ENCODE peak calls at places on chromosomes 2 and 18, in eight cellular contexts. G, O, E, V, F, T, C and U are unnamed samples. For H3K9me3 and H3K27me3, the result is how much of the 10 kb centered on the place peaks cover.

GRCh38 chr18:67731853-67732252 is 215.3 kb upstream of the DSEL start:
- DNase-seq in G (no peak), O (no peak), E (peak), V (no peak), F (no peak), T (peak), C (no peak), U (no peak)

GRCh38 chr2:23602113-23602512 is 217.1 kb downstream of the KLHL29 start:
- DNase-seq in G (peak), O (no peak), E (peak), V (no peak), F (no peak), T (peak), C (no peak), U (peak)

GRCh38 chr2:211745295-211746097 is 793.1 kb downstream of the ERBB4 start:
- DNase-seq in G (peak), O (peak), E (peak), V (peak), F (no peak), T (peak), C (peak), U (peak)

GRCh38 chr2:218999881-219000568 is 6.8 kb upstream of the CRYBA2 start:
- DNase-seq in G (no peak), O (no peak), E (no peak), V (no peak), F (no peak), T (no peak), C (peak), U (no peak)

GRCh38 chr2:1653137-1653789 is 91.1 kb downstream of the PXDN start:
- DNase-seq in G (peak), O (peak), E (peak), V (peak), F (peak), T (peak), C (no peak), U (peak)

GRCh38 chr18:50454379-50455005 is 79.6 kb downstream of the SKA1 start:
- DNase-seq in G (no peak), O (no peak), E (no peak), V (no peak), F (no peak), T (no peak), C (peak), U (no peak)

GRCh38 chr2:237134321-237134720 is 48.6 kb downstream of the COPS8 start:
- DNase-seq in G (no peak), O (no peak), E (no peak), V (no peak), F (no peak), T (no peak), C (no peak), U (no peak)

GRCh38 chr2:47559079-47559684 is 156.2 kb downstream of the MSH2 start:
- DNase-seq in G (no peak), O (no peak), E (peak), V (no peak), F (no peak), T (peak), C (no peak), U (peak)

GRCh38 chr2:227460079-227460485 is 11.9 kb upstream of the AGFG1 start:
- DNase-seq in G (no peak), O (no peak), E (peak), V (no peak), F (peak), T (peak), C (no peak), U (peak)

GRCh38 chr2:234074751-234075520 is 24.4 kb downstream of the SPP2 start:
- DNase-seq in G (no peak), O (no peak), E (no peak), V (no peak), F (no peak), T (no peak), C (no peak), U (no peak)

GRCh38 chr2:48545244-48545643 is 15.3 kb downstream of the STON1 start:
- DNase-seq in G (no peak), O (no peak), E (no peak), V (no peak), F (no peak), T (no peak), C (no peak), U (no peak)

GRCh38 chr2:176133366-176133765 is 3.9 kb downstream of the HOXD8 start:
- DNase-seq in G (no peak), O (no peak), E (no peak), V (no peak), F (no peak), T (no peak), C (peak), U (no peak)

GRCh38 chr2:37205689-37206341 is 9.5 kb downstream of the CEBPZOS start:
- DNase-seq in G (no peak), O (no peak), E (no peak), V (no peak), F (no peak), T (no peak), C (no peak), U (no peak)
- H3K9me3 ChIP-seq in G (under half), O (under half), E (under half), V (under half), F (under half), T (under half), C (under half), U (under half)

GRCh38 chr2:133718688-133719201 is 150.5 kb upstream of the NCKAP5 start:
- DNase-seq in G (no peak), O (peak), E (peak), V (no peak), F (no peak), T (peak), C (no peak), U (peak)

GRCh38 chr2:133713049-133713580 is 144.9 kb upstream of the NCKAP5 start:
- DNase-seq in G (no peak), O (no peak), E (no peak), V (no peak), F (no peak), T (no peak), C (no peak), U (no peak)

GRCh38 chr2:133712369-133712768 is 144.1 kb upstream of the NCKAP5 start:
- DNase-seq in G (no peak), O (no peak), E (no peak), V (no peak), F (no peak), T (no peak), C (no peak), U (no peak)

GRCh38 chr2:133717497-133717896 is 149.2 kb upstream of the NCKAP5 start:
- DNase-seq in G (no peak), O (no peak), E (no peak), V (peak), F (no peak), T (no peak), C (no peak), U (peak)

GRCh38 chr2:133716166-133716565 is 147.9 kb upstream of the NCKAP5 start:
- DNase-seq in G (no peak), O (no peak), E (no peak), V (peak), F (no peak), T (no peak), C (no peak), U (no peak)
- H3K27me3 ChIP-seq in G (under half), O (under half), E (under half), V (under half), F (under half), T (under half), C (under half), U (under half)

GRCh38 chr2:44134848-44135247 is 33.8 kb upstream of the PPM1B start:
- DNase-seq in G (no peak), O (no peak), E (no peak), V (no peak), F (no peak), T (no peak), C (no peak), U (no peak)
- H3K9me3 ChIP-seq in G (under half), O (under half), E (under half), V (under half), F (under half), T (under half), C (under half), U (under half)

DNA sequence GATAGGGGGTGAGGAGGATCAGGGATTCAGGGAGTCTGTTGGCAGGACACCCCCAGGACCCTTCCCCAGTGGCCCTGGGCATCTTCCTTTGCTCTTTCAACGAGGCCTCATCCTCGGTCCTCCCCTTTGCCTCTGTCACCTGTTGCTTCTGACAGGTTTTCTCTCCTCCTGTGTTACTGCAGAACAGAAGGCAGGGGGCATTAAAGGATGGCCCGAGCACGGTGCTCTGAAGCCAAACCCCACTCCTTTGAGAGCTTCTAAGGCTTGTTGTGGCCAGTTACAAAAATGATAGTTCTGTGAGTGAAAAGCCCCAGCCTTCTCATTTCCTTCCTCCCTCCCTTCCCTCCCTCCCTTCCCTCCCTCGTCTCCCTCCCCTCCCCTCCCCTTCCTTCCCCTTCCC is 82.5 kb downstream of the THNSL2 start:
- DNase-seq in G (no peak), O (no peak), E (no peak), V (no peak), F (no peak), T (no peak), C (no peak), U (no peak)
- H3K27me3 ChIP-seq in G (under half), O (under half), E (under half), V (under half), F (under half), T (under half), C (under half), U (under half)

GRCh38 chr18:79471048-79471447 is 75.3 kb downstream of the NFATC1 start:
- DNase-seq in G (no peak), O (no peak), E (no peak), V (peak), F (no peak), T (no peak), C (no peak), U (no peak)
- H3K9me3 ChIP-seq in G (under half), O (under half), E (under half), V (under half), F (under half), T (under half), C (under half), U (under half)

GRCh38 chr18:79789091-79789891 is 8.4 kb upstream of the KCNG2 start:
- DNase-seq in G (no peak), O (no peak), E (no peak), V (no peak), F (peak), T (no peak), C (peak), U (no peak)
- H3K27me3 ChIP-seq in G (under half), O (under half), E (under half), V (under half), F (under half), T (under half), C (under half), U (under half)